ENCODE peak calls at places on chromosomes 7 and 10, in nine cellular contexts. O, I, Y, F, H, T, Q, A and K are unnamed samples.

GRCh38 chr7:18574235-18574540 is 78.6 kb downstream of the HDAC9 start:
- DNase-seq in H (no peak), T (no peak), O (no peak), F (no peak), Q (no peak), I (no peak), A (no peak), Y (no peak), K (no peak)

GRCh38 chr7:42972703-42973500 is 40.7 kb downstream of the MRPL32 start:
- DNase-seq in H (no peak), I (no peak), Q (no peak), A (no peak), O (no peak), Y (peak; percentile 93), T (no peak), F (peak; percentile 96), K (peak; percentile 99)

GRCh38 chr10:64101611-64102263 is 580.5 kb downstream of the REEP3 start:
- DNase-seq in T (no peak), Y (no peak), F (no peak), Q (no peak), H (no peak), A (no peak), I (no peak), O (no peak), K (no peak)

GRCh38 chr7:17090751-17091150 is 207.7 kb upstream of the AHR start:
- DNase-seq in F (peak; percentile 75), H (no peak), T (no peak), Y (peak; percentile 57), A (no peak), I (no peak), O (no peak), Q (no peak), K (peak; percentile 63)

GRCh38 chr7:100516135-100516812 is 22.7 kb upstream of the AGFG2 start:
- DNase-seq in O (peak; percentile 12), T (no peak), A (peak; percentile 38), H (peak; percentile 49), I (peak; percentile 53), Q (no peak), Y (peak; percentile 66), F (peak; percentile 96), K (peak; percentile 86)

GRCh38 chr10:7662522-7662921 is 4.2 kb downstream of the ITIH5 start:
- DNase-seq in O (no peak), Y (no peak), A (no peak), F (no peak), I (no peak), H (no peak), Q (no peak), T (no peak), K (no peak)

GRCh38 chr10:131242007-131242406 is 69.5 kb downstream of the TCERG1L start:
- DNase-seq in F (peak; percentile 1), O (peak; percentile 77), Y (peak; percentile 17), H (no peak), I (no peak), T (peak; percentile 37), A (no peak), Q (no peak), K (no peak)

GRCh38 chr10:119667562-119668328 is 16.6 kb downstream of the BAG3 start:
- DNase-seq in I (no peak), A (no peak), O (peak; percentile 55), Y (peak; percentile 99), Q (no peak), H (no peak), F (peak; percentile 97), T (no peak), K (peak; percentile 97)

GRCh38 chr7:66642186-66642585 is 13.5 kb downstream of the KCTD7 start:
- DNase-seq in A (no peak), I (no peak), Q (no peak), F (no peak), O (no peak), T (no peak), H (no peak), Y (no peak), K (no peak)

GRCh38 chr10:78541528-78542470 is 508.1 kb downstream of the RPS24 start:
- DNase-seq in F (peak; percentile 24), Q (no peak), H (no peak), I (no peak), O (no peak), T (no peak), A (peak; percentile 33), Y (no peak), K (peak; percentile 51)

GRCh38 chr10:124551097-124551496 is 89.5 kb downstream of the LHPP start:
- DNase-seq in I (no peak), F (no peak), A (no peak), Q (no peak), Y (no peak), H (no peak), T (no peak), O (no peak), K (no peak)

GRCh38 chr7:27173412-27174076 is 576 bp downstream of the HOXA10 start:
- DNase-seq in Y (no peak), Q (no peak), A (peak; percentile 34), O (no peak), H (peak; percentile 55), T (no peak), F (no peak), I (no peak), K (no peak)